ENCODE peak calls at places on chromosome 20, in five cellular contexts. T, N, D, U and H are unnamed samples.

GRCh38 chr20:50401047-50401586 is 109.1 kb upstream of the PTPN1 start:
- DNase-seq in T (no peak), D (no peak), U (no peak), N (no peak), H (no peak)

GRCh38 chr20:10194166-10194565 is 24.5 kb upstream of the SNAP25 start:
- DNase-seq in N (no peak), D (no peak), T (no peak), U (no peak), H (no peak)

GRCh38 chr20:11094196-11094595 is 420.4 kb upstream of the JAG1 start:
- DNase-seq in U (no peak), D (no peak), N (no peak), T (no peak), H (no peak)

GRCh38 chr20:41142914-41143313 is 5.6 kb downstream of the PLCG1 start:
- DNase-seq in U (no peak), T (no peak), N (no peak), D (no peak), H (no peak)

GRCh38 chr20:44017905-44018683 is 103.4 kb downstream of the TOX2 start:
- DNase-seq in D (no peak), U (no peak), T (peak; percentile 25), N (no peak), H (peak; percentile 93)

GRCh38 chr20:58019027-58019849 is 209.2 kb downstream of the ANKRD60 start:
- DNase-seq in T (no peak), N (no peak), D (no peak), U (no peak), H (peak; percentile 12)

GRCh38 chr20:51318058-51318960 is 224.2 kb downstream of the NFATC2 start:
- DNase-seq in D (peak; percentile 76), U (peak; percentile 98), N (peak; percentile 47), T (peak; percentile 32), H (no peak)

GRCh38 chr20:21017381-21018085 is 88.6 kb downstream of the LINC00237 start:
- DNase-seq in D (no peak), T (no peak), U (no peak), N (peak; percentile 99), H (no peak)

GRCh38 chr20:44422083-44422482 is 53.6 kb upstream of the TTPAL start:
- DNase-seq in N (no peak), D (no peak), U (no peak), T (no peak), H (peak; percentile 48)

GRCh38 chr20:51432875-51433274 is 109.6 kb downstream of the NFATC2 start:
- DNase-seq in U (no peak), N (no peak), T (no peak), D (no peak), H (no peak)

GRCh38 chr20:433300-433975 is 25.3 kb downstream of the RBCK1 start:
- DNase-seq in N (no peak), D (no peak), U (no peak), T (no peak), H (no peak)

GRCh38 chr20:54416770-54417169 is 58.6 kb upstream of the DOK5 start:
- DNase-seq in D (no peak), U (no peak), N (no peak), T (no peak), H (no peak)

GRCh38 chr20:5072756-5073153 is 47.0 kb downstream of the PCNA start:
- DNase-seq in T (no peak), N (no peak), U (no peak), D (no peak), H (no peak)

GRCh38 chr20:17498181-17498580 is 33.0 kb downstream of the BFSP1 start:
- DNase-seq in N (no peak), U (no peak), T (no peak), D (no peak), H (peak; percentile 45)

GRCh38 chr20:10671850-10672578 is 1.8 kb downstream of the JAG1 start:
- DNase-seq in N (no peak), U (peak; percentile 61), D (peak; percentile 32), T (no peak), H (peak; percentile 46)

GRCh38 chr20:49236301-49236700 is 17.1 kb downstream of the DDX27 start:
- DNase-seq in U (no peak), D (no peak), N (no peak), T (no peak), H (no peak)

GRCh38 chr20:53950578-53950977 is 119.8 kb downstream of the BCAS1 start:
- DNase-seq in U (no peak), D (no peak), N (no peak), T (no peak), H (no peak)

GRCh38 chr20:16293590-16293989 is 279.7 kb downstream of the KIF16B start:
- DNase-seq in T (peak; percentile 11), N (no peak), D (no peak), U (no peak), H (peak; percentile 74)

GRCh38 chr20:36175016-36175415 is 20.5 kb downstream of the EPB41L1 start:
- DNase-seq in T (no peak), U (no peak), D (no peak), N (no peak), H (peak; percentile 68)

GRCh38 chr20:25867776-25868649 is 171.4 kb upstream of the ZNF337 start:
- DNase-seq in D (peak; percentile 18), N (no peak), T (peak; percentile 55), U (peak; percentile 81), H (peak; percentile 16)

GRCh38 chr20:24033560-24033959 is 45.0 kb upstream of the GGTLC1 start:
- DNase-seq in D (no peak), U (no peak), T (no peak), N (no peak), H (no peak)

GRCh38 chr20:36604952-36605308 is 649 bp upstream of the RAB5IF start:
- DNase-seq in T (no peak), D (peak; percentile 28), N (no peak), U (no peak), H (no peak)

GRCh38 chr20:15854871-15855270 is 718.4 kb downstream of the KIF16B start:
- DNase-seq in T (no peak), N (no peak), U (no peak), D (no peak), H (no peak)

GRCh38 chr20:50077818-50078601 is 34.9 kb downstream of the UBE2V1 start:
- DNase-seq in N (no peak), U (no peak), T (no peak), D (no peak), H (no peak)

GRCh38 chr20:46330072-46330763 is 21.9 kb upstream of the CDH22 start:
- DNase-seq in D (no peak), N (no peak), U (no peak), T (no peak), H (no peak)

GRCh38 chr20:50724851-50725721 is 6.3 kb upstream of the PARD6B start:
- DNase-seq in U (no peak), N (peak; percentile 54), D (peak; percentile 80), T (peak; percentile 73), H (peak; percentile 96)

GRCh38 chr20:23231561-23232218 is 118.9 kb upstream of the NXT1 start:
- DNase-seq in D (no peak), N (peak; percentile 45), U (peak; percentile 30), T (no peak), H (peak; percentile 29)

GRCh38 chr20:23629017-23629541 is 8.7 kb downstream of the CST3 start:
- DNase-seq in N (peak; percentile 98), U (no peak), T (peak; percentile 68), D (no peak), H (peak; percentile 69)

GRCh38 chr20:22794200-22794599 is 209.8 kb upstream of the FOXA2 start:
- DNase-seq in U (no peak), N (no peak), D (no peak), T (no peak), H (no peak)

GRCh38 chr20:44780226-44780625 is 30.1 kb downstream of the RIMS4 start:
- DNase-seq in U (peak; percentile 77), D (peak; percentile 55), T (peak; percentile 28), N (peak; percentile 55), H (peak; percentile 55)

GRCh38 chr20:48332555-48332954 is 495.2 kb downstream of the PREX1 start:
- DNase-seq in D (no peak), T (no peak), N (no peak), U (no peak), H (peak; percentile 18)

GRCh38 chr20:51310216-51310615 is 232.3 kb downstream of the NFATC2 start:
- DNase-seq in U (no peak), T (no peak), N (no peak), D (no peak), H (no peak)

GRCh38 chr20:17966432-17967312 is 1.9 kb downstream of the SNX5 start:
- DNase-seq in D (no peak), T (peak; percentile 64), U (no peak), N (peak; percentile 67), H (peak; percentile 42)

GRCh38 chr20:11140359-11140758 is 466.6 kb upstream of the JAG1 start:
- DNase-seq in U (no peak), N (no peak), D (no peak), T (no peak), H (peak; percentile 84)

GRCh38 chr20:33796907-33797544 is 14.1 kb upstream of the CHMP4B start:
- DNase-seq in T (peak; percentile 41), U (no peak), D (no peak), N (peak; percentile 55), H (no peak)
- TF ChIP-seq MAFK in T (no peak), U (no peak), D (no peak), N (no peak), H (no peak)

GRCh38 chr20:31835977-31836852 is 9.2 kb downstream of the FOXS1 start:
- DNase-seq in T (peak; percentile 56), U (no peak), D (peak; percentile 89), N (peak; percentile 59), H (peak; percentile 92)
- H3K27ac ChIP-seq in T (peak overlapping the region; percentile 86), U (no peak overlapping the region), D (peak overlapping the region; percentile 49), N (no peak overlapping the region), H (no peak overlapping the region)

DNA sequence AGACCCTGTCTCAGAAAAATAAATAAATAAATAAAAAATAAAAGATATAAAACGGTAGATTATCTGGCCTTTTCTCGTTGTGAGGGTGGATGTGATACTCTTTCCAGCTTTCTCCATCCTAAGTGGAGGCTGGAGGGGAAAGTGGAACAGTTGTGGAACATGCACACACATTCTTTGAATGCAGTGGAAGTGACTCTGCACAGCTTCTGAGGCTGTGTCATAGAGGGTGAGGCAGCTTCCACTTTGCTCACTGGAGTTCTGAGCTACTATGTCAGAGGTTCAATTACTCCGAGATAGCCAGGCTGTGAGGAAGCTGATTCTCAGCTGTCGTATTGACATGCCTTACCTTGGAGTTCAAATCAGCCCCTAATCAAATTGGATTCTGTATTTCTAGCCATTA is 82.2 kb downstream of the CHMP4B start:
- DNase-seq in N (no peak), D (no peak), T (no peak), U (no peak), H (peak; percentile 90)
- TF ChIP-seq MAFK in N (no peak), D (no peak), T (no peak), U (no peak), H (no peak)

GRCh38 chr20:61056627-61057312 is 195.3 kb upstream of the CDH4 start:
- DNase-seq in D (no peak), U (no peak), T (no peak), N (no peak), H (no peak)
- H3K27ac ChIP-seq in D (no peak overlapping the region), U (no peak overlapping the region), T (no peak overlapping the region), N (no peak overlapping the region), H (no peak overlapping the region)

GRCh38 chr20:19072988-19073387 is 139.5 kb upstream of the SLC24A3 start:
- DNase-seq in T (no peak), N (no peak), U (peak; percentile 26), D (no peak), H (no peak)
- TF ChIP-seq MAFK in T (no peak), N (no peak), U (no peak), D (no peak), H (no peak)

GRCh38 chr20:37636212-37636975 is 57.4 kb upstream of the CTNNBL1 start:
- DNase-seq in T (no peak), U (no peak), D (no peak), N (peak; percentile 69), H (no peak)
- H3K27ac ChIP-seq in T (no peak overlapping the region), U (no peak overlapping the region), D (no peak overlapping the region), N (no peak overlapping the region), H (no peak overlapping the region)